ENCODE peak calls at places on chromosomes 5 and 9, in five cellular contexts. H, C, W, M and K are unnamed samples.

GRCh38 chr5:95900383-95900958 is 61.2 kb downstream of the ELL2 start:
- DNase-seq in H (no peak), C (peak; percentile 70), W (no peak), M (no peak), K (no peak)

GRCh38 chr9:93326654-93327053 is 124.8 kb upstream of the FAM120A start:
- DNase-seq in H (no peak), C (no peak), W (no peak), M (no peak), K (no peak)

GRCh38 chr9:123475407-123475806 is 119.4 kb downstream of the CRB2 start:
- DNase-seq in H (no peak), C (no peak), W (no peak), M (no peak), K (no peak)

GRCh38 chr9:110028281-110029075 is 179.5 kb downstream of the C9orf152 start:
- DNase-seq in H (no peak), C (no peak), W (no peak), M (no peak), K (no peak)

GRCh38 chr5:3107118-3107517 is 355.6 kb upstream of the IRX2 start:
- DNase-seq in H (peak; percentile 62), C (no peak), W (no peak), M (no peak), K (no peak)

GRCh38 chr9:15513335-15513734 is 2.6 kb upstream of the PSIP1 start:
- DNase-seq in H (peak; percentile 84), C (peak; percentile 57), W (peak; percentile 53), M (peak; percentile 41), K (no peak)

GRCh38 chr5:138974227-138975063 is 99.3 kb upstream of the LRRTM2 start:
- DNase-seq in H (no peak), C (peak; percentile 87), W (no peak), M (no peak), K (no peak)

GRCh38 chr5:124527220-124527991 is 219.0 kb downstream of the ZNF608 start:
- DNase-seq in H (no peak), C (peak; percentile 37), W (no peak), M (no peak), K (no peak)

GRCh38 chr9:129520981-129521380 is 99.9 kb downstream of the C9orf50 start:
- DNase-seq in H (no peak), C (no peak), W (no peak), M (no peak), K (no peak)

GRCh38 chr9:68443560-68443959 is 87.1 kb downstream of the PGM5 start:
- DNase-seq in H (no peak), C (no peak), W (no peak), M (no peak), K (no peak)

GRCh38 chr9:69719368-69719767 is 40.4 kb downstream of the PTAR1 start:
- DNase-seq in H (no peak), C (no peak), W (no peak), M (no peak), K (no peak)

GRCh38 chr5:175823731-175824525 is 47.5 kb upstream of the CPLX2 start:
- DNase-seq in H (peak; percentile 64), C (no peak), W (no peak), M (no peak), K (no peak)

GRCh38 chr9:127178646-127179632 is 56.5 kb upstream of the ANGPTL2 start:
- DNase-seq in H (peak; percentile 40), C (no peak), W (no peak), M (no peak), K (no peak)

GRCh38 chr9:124263800-124264426 is 6.2 kb downstream of the NEK6 start:
- DNase-seq in H (no peak), C (no peak), W (peak; percentile 79), M (no peak), K (no peak)

DNA sequence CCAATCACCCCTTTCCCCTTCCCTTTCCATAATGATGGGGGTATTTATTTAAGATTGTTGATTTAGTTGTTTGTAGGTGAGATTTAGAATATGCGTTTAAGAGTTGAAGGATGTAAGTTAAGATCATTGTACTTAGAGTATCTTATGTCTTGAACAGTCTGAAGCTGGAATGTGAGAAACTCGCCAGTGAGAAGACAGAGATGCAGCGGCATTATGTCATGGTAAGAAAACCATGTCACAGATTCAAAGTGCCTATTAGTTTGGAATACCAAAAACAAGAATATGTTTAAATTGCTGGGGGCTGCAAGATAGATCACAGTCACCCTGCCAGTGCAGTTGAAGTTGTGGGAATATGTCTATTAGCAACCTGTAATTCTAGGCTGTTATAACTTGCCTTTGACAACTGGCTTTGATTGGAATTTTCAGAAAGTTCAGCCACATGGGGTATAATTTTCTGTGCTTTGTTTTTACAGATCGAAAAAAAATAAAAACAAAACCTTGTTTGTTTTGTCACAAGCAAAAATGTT is 3.0 kb downstream of the TLE4 start:
- DNase-seq in H (no peak), C (peak; percentile 65), W (peak; percentile 50), M (no peak), K (no peak)
- H3K4me3 ChIP-seq in H (peak overlapping the region; percentile 74), C (peak overlapping the region; percentile 96), W (peak overlapping the region; percentile 70), M (no peak overlapping the region), K (no peak overlapping the region)

GRCh38 chr5:125888358-125888757 is 534.9 kb upstream of the GRAMD2B start:
- DNase-seq in H (no peak), C (no peak), W (no peak), M (no peak), K (no peak)
- H3K27ac ChIP-seq in H (no peak overlapping the region), C (no peak overlapping the region), W (no peak overlapping the region), M (no peak overlapping the region), K (no peak overlapping the region)

DNA sequence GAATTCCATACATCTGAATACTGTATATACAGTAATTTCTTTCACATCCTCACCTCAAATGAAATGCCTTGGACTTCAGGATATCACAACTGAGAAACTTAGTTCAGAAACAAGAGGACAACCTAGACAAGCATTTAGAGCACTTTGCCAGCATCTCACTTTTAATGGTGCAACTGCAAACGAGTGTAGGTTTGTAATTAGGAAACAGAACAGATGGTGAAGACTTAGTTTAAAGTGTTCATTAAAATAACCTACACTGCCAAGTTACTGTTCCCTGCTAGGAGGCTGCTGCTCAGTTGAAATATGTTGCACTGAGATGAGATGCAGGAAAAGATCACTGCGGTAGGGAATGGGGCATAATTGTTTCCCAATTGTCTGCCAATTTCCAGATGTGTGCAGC is 449.1 kb downstream of the MED10 start:
- DNase-seq in H (no peak), C (no peak), W (no peak), M (no peak), K (no peak)
- H3K4me3 ChIP-seq in H (no peak overlapping the region), C (no peak overlapping the region), W (no peak overlapping the region), M (no peak overlapping the region), K (no peak overlapping the region)

DNA sequence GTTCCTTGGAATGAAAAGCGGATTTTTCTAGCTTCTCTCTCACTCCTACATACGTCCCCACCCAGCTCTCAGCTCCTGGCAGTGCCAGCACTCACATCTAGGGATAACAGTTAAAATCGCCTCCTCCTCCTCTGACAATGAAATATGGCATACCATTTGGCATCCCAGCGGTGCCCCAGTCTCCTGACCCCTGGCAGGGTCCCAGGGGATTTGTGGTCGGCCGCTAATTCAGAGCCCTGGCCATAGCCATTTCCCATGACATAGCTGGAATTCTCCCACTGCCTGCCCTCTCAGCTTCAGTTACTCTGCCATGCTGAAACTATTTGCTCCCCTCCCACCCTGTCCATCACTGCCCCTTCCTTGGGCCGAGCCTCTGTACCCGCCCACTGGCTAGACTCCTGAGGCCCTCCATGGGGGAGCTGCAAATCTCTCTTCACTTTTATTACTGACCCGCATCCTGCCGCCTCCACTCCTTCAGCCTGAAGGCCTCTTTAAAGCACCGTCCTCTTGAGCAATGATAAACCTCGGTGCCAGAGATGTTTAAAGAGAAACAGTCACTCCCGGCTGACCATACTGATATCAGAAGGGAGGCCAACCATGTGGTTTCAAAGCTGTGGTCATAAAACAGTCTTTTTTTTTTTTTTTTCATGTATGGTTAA is 139.8 kb downstream of the SLIT3 start:
- DNase-seq in H (peak; percentile 35), C (peak; percentile 96), W (no peak), M (no peak), K (no peak)
- H3K27ac ChIP-seq in H (no peak overlapping the region), C (peak overlapping the region; percentile 91), W (no peak overlapping the region), M (no peak overlapping the region), K (no peak overlapping the region)

GRCh38 chr9:106888992-106889631 is 26.1 kb downstream of the ZNF462 start:
- DNase-seq in H (peak; percentile 24), C (no peak), W (no peak), M (no peak), K (no peak)
- H3K4me3 ChIP-seq in H (no peak overlapping the region), C (no peak overlapping the region), W (no peak overlapping the region), M (no peak overlapping the region), K (no peak overlapping the region)

DNA sequence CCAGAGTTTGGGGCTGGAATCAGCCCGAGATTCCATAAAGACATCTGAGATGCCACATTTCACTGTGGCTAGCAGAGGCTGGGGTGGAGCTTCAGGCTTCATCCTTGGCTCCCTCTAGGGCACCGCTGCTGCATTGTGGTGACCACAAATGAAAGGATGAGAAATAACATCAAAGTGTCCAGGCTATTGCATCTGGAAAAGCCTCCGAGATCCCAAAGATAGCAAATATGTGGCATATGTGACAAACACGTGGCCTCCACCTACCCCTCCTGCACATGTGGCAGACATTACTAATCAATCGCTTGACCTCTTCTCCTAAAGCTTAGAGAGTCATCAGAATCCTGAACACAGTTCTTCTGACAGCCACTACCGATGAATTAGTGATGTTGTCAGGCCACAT is 4.5 kb downstream of the SPARC start:
- DNase-seq in H (no peak), C (peak; percentile 86), W (no peak), M (no peak), K (no peak)
- H3K27ac ChIP-seq in H (no peak overlapping the region), C (peak overlapping the region; percentile 99), W (no peak overlapping the region), M (no peak overlapping the region), K (no peak overlapping the region)

GRCh38 chr5:90644132-90644531 is 85.5 kb downstream of the ADGRV1 start:
- DNase-seq in H (no peak), C (no peak), W (no peak), M (no peak), K (no peak)
- H3K4me3 ChIP-seq in H (no peak overlapping the region), C (no peak overlapping the region), W (no peak overlapping the region), M (no peak overlapping the region), K (no peak overlapping the region)

GRCh38 chr9:132185164-132186009 is 23.5 kb downstream of the NTNG2 start:
- DNase-seq in H (peak; percentile 60), C (no peak), W (no peak), M (no peak), K (no peak)

GRCh38 chr9:132183715-132184114 is 21.9 kb downstream of the NTNG2 start:
- DNase-seq in H (peak; percentile 58), C (no peak), W (no peak), M (no peak), K (no peak)

GRCh38 chr9:132190966-132191365 is 29.1 kb downstream of the NTNG2 start:
- DNase-seq in H (no peak), C (no peak), W (no peak), M (no peak), K (no peak)

GRCh38 chr9:132183134-132183533 is 21.3 kb downstream of the NTNG2 start:
- DNase-seq in H (no peak), C (no peak), W (no peak), M (no peak), K (no peak)

DNA sequence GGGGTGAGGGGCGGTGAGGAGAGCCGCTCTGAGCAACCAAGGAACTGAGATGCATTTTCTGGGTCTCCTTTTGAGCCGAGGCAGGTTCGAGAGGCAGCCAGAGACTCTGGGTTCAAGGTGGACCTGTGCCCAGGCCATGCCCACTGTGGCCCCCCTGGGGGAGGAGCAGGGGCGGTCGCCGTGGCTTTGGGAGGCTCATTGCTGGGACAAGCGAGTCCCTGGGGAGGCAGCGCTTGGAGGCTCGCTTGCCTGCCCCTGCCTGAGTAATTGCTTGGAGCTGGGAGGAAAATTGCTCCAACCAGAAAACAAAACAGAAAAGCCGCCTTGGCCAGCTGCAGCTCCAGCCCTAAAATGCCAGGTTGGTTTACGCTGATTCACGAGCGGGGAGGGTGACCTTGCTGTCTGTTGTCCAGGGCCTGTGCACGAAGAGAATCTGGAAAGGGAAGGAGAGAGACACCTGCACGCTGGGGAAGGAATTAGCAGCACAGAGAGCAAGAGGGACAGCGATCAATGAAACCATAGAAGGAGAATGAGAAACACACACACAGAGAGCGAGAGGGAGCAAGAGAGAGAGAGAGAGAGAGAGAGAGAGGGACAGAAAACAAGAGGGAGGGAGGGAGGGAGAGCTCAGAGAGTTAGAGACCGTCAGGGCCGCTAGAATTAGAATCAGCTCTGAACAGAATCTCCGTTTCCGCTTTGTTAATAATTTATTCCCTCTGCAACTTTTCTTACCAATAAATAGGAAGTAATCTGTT is 25.3 kb downstream of the NTNG2 start:
- DNase-seq in H (no peak), C (no peak), W (no peak), M (no peak), K (no peak)
- H3K27ac ChIP-seq in H (no peak overlapping the region), C (no peak overlapping the region), W (no peak overlapping the region), M (no peak overlapping the region), K (no peak overlapping the region)